ENCODE peak calls at places on chromosome 18, in eight cellular contexts. V is left ventricle myocardium inferior, X is GM12878, L is breast epithelium, K is neural progenitor cell, J is heart right ventricle, T is dorsolateral prefrontal cortex, R is cardiac fibroblast. H is an unnamed sample.

GRCh38 chr18:71116535-71116934 is 827.7 kb downstream of the SOCS6 start:
- DNase-seq in X (no peak), K (no peak), L (no peak), R (peak; percentile 15), T (no peak), V (no peak), J (peak; percentile 14), H (no peak)

GRCh38 chr18:40607741-40608140 is 1347.3 kb upstream of the PIK3C3 start:
- DNase-seq in L (no peak), X (no peak), R (no peak), K (no peak), J (no peak), V (no peak), T (no peak), H (no peak)

GRCh38 chr18:7523772-7524171 is 43.3 kb upstream of the PTPRM start:
- DNase-seq in T (no peak), K (peak; percentile 4), L (no peak), J (no peak), R (no peak), V (no peak), X (no peak), H (no peak)

GRCh38 chr18:32057624-32058165 is 34.0 kb upstream of the RNF138 start:
- DNase-seq in V (no peak), T (no peak), K (peak; percentile 46), L (no peak), X (no peak), J (no peak), R (no peak), H (no peak)

GRCh38 chr18:50158866-50159653 is 35.9 kb downstream of the MYO5B start:
- DNase-seq in L (no peak), J (no peak), V (no peak), R (no peak), T (no peak), K (peak; percentile 55), X (no peak), H (no peak)

GRCh38 chr18:27278131-27278530 is 93.0 kb upstream of the CHST9 start:
- DNase-seq in J (no peak), R (no peak), L (no peak), T (no peak), K (no peak), V (no peak), X (no peak), H (no peak)

GRCh38 chr18:13547347-13547746 is 179.0 kb downstream of the FAM210A start:
- DNase-seq in K (no peak), T (no peak), J (no peak), L (no peak), R (no peak), X (no peak), V (no peak), H (no peak)

GRCh38 chr18:69205925-69206324 is 194.8 kb upstream of the DOK6 start:
- DNase-seq in L (no peak), V (no peak), X (no peak), J (no peak), R (no peak), T (no peak), K (no peak), H (no peak)

GRCh38 chr18:74897971-74898657 is 300.4 kb downstream of the ZNF407 start:
- DNase-seq in T (no peak), X (no peak), V (no peak), L (no peak), J (no peak), K (no peak), R (peak; percentile 72), H (peak; percentile 51)

GRCh38 chr18:63356272-63356896 is 10.6 kb downstream of the KDSR start:
- DNase-seq in X (no peak), J (no peak), L (no peak), T (no peak), K (no peak), R (no peak), V (no peak), H (no peak)

GRCh38 chr18:50311573-50312106 is 24.1 kb upstream of the CXXC1 start:
- DNase-seq in L (no peak), T (no peak), V (no peak), K (no peak), X (no peak), R (no peak), J (no peak), H (no peak)

GRCh38 chr18:62420513-62421209 is 95.6 kb downstream of the TNFRSF11A start:
- DNase-seq in X (peak; percentile 62), L (peak; percentile 46), V (no peak), T (no peak), J (no peak), R (peak; percentile 81), K (no peak), H (peak; percentile 37)

GRCh38 chr18:3720818-3721545 is 271.0 kb downstream of the TGIF1 start:
- DNase-seq in T (no peak), K (no peak), X (no peak), R (no peak), V (no peak), L (no peak), J (no peak), H (no peak)

GRCh38 chr18:44837491-44838185 is 156.9 kb downstream of the SETBP1 start:
- DNase-seq in K (no peak), R (no peak), X (no peak), J (no peak), V (no peak), L (no peak), T (no peak), H (no peak)

GRCh38 chr18:56576826-56577573 is 61.4 kb downstream of the TXNL1 start:
- DNase-seq in R (no peak), K (no peak), V (peak; percentile 66), T (no peak), L (no peak), X (no peak), J (peak; percentile 50), H (peak; percentile 46)

GRCh38 chr18:41655074-41655473 is 300.0 kb upstream of the PIK3C3 start:
- DNase-seq in X (no peak), R (peak; percentile 17), L (no peak), T (no peak), J (no peak), K (no peak), V (no peak), H (no peak)

GRCh38 chr18:5066380-5066977 is 130.6 kb downstream of the AKAIN1 start:
- DNase-seq in J (no peak), L (no peak), T (no peak), V (no peak), K (peak; percentile 51), R (no peak), X (no peak), H (no peak)

GRCh38 chr18:13813271-13813849 is 10.6 kb upstream of the MC5R start:
- DNase-seq in J (peak; percentile 38), K (peak; percentile 78), X (no peak), V (peak; percentile 38), R (peak; percentile 70), T (peak; percentile 75), L (peak; percentile 31), H (peak; percentile 54)

DNA sequence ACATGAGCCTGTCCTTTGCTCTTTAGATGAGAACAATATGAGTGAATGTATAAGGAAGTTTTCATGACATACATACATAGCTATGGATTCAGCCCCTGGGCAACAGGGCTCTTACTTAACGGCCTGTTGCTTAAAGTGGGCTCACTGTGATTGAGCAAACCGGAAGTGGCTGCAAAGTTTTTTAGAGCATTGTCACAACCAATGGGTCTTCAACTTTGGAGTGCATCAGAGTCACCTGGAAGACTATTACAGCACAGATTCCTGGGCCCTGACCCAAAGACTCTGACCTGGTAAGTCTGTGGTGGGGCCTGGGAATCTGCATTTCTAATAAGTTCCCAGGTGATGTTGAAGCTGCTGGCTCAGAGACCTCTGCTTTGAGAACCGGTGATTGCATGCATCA is 106.3 kb upstream of the SEC11C start:
- DNase-seq in T (no peak), J (no peak), L (no peak), R (peak; percentile 26), X (no peak), V (no peak), K (no peak), H (no peak)
- H3K4me3 ChIP-seq in T (no peak overlapping the region), J (no peak overlapping the region), L (no peak overlapping the region), R (no peak overlapping the region), X (no peak overlapping the region), V (no peak overlapping the region), K (no peak overlapping the region), H (no peak overlapping the region)

DNA sequence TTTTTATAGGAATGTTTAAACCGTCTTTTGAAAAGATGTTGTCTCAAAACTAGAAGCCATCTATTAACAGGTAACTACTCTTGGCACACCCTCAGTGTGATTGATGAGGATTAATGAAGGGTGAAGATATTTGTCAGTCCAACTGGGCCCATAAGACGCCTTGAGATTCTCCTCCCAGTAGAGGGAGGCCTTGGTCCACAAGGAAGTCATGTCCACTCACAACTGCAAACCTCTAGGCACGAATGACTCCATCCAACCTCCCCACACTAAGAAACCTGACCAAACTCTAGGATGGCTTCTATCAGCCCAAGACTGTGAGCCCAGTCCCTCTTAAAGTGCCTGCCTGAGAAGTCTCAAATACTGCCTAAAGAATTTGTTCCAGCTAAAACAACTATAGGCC is 19.2 kb upstream of the GRP start:
- DNase-seq in L (no peak), R (no peak), X (no peak), T (no peak), V (no peak), J (no peak), K (no peak), H (peak; percentile 46)
- TF ChIP-seq CTCF in L (no peak), R (no peak), X (no peak), T (no peak), V (no peak), J (no peak), K (peak; percentile 17), H (peak; percentile 51)

DNA sequence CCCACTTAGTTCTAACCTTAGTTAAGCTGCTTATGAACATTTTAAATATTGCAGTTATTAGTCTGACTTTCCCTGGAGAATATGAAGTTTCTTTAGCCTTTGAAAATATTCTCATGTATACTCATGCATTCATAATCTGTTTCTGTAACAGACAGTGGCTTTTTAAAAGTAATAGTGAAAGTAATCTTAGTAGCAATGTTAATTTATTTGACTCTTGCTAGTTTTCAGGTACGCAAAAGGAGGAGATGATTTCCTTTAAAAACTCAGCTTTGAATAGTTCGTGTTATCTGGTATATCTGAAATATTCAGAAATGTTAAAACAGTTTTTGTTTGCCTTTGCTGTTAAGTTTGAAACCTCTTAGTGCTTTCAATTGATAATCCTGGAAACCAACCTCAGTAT is 3.8 kb downstream of the ANKRD12 start:
- DNase-seq in R (no peak), K (no peak), J (no peak), V (no peak), T (no peak), X (no peak), L (no peak), H (no peak)
- H3K4me3 ChIP-seq in R (peak overlapping the region; percentile 83), K (no peak overlapping the region), J (no peak overlapping the region), V (peak overlapping the region; percentile 86), T (no peak overlapping the region), X (peak overlapping the region; percentile 70), L (peak overlapping the region; percentile 0), H (peak overlapping the region; percentile 91)

DNA sequence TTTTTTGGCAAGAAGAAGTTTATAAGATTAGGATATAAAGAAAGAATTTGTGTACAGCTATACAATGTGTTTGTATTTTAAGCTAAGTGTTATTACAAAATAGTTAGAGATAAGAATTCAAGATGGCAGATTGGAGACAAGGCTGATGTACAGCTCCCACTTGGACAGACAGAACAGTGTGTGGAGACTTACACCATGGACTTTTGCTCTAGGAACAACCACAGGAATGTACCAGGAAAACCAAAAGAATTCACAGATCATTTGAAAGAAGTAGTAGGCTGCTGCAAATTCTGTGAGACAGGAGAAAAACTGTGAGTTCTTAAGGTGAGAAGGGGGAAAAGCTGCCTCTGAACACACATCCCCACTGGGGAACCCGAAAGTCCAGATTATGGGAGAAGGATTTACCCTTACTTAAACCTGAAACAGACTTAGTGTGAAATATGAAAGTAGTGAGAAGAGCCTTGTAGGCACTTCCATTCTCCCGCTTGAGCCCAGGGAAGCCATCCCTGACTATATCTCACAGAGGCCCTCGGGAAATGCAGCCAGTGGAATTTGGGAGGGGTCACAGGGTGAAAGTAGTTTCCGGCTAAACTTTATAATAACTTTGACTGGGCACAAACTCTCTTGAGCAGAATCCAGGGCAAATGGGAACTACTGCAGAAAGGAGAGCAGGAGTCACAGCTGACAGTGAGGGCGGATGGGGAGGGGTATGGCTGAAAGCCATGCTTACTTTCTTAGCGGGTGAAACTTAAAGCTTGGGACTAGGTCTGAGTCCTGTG is 11.6 kb upstream of the RPRD1A start:
- DNase-seq in R (peak; percentile 55), T (no peak), K (no peak), V (no peak), L (no peak), X (no peak), J (no peak), H (peak; percentile 77)
- TF ChIP-seq CTCF in R (no peak), T (no peak), K (no peak), V (no peak), L (no peak), X (no peak), J (no peak), H (no peak)